ENCODE peak calls at places on chromosomes 13 and 19, in six cellular contexts. W is right lobe of liver, H is neural progenitor cell, Y is psoas muscle, Z is colonic mucosa, P is pancreas. I is an unnamed sample.

GRCh38 chr19:16627194-16627927 is 643 bp downstream of the MED26 start:
- DNase-seq in W (peak), H (peak), Y (no peak), Z (peak), P (peak), I (peak)

GRCh38 chr19:22532388-22533310 is 101.5 kb upstream of the ZNF492 start:
- DNase-seq in W (no peak), H (no peak), Y (peak), Z (peak), P (peak), I (no peak)

GRCh38 chr13:26052136-26052736 is 420 bp upstream of the SHISA2 start:
- DNase-seq in W (no peak), H (peak), Y (no peak), Z (no peak), P (no peak), I (no peak)

GRCh38 chr13:112775791-112776279 is 86.0 kb downstream of the ATP11A start:
- DNase-seq in W (no peak), H (peak), Y (no peak), Z (no peak), P (no peak), I (no peak)

GRCh38 chr19:29098863-29099481 is 114.0 kb downstream of the UQCRFS1 start:
- DNase-seq in W (no peak), H (no peak), Y (peak), Z (peak), P (no peak), I (no peak)

GRCh38 chr19:14434543-14435319 is 1.6 kb downstream of the PKN1 start:
- DNase-seq in W (peak), H (no peak), Y (peak), Z (peak), P (peak), I (no peak)

GRCh38 chr19:48433337-48433736 is 12.4 kb upstream of the GRWD1 start:
- DNase-seq in W (no peak), H (no peak), Y (no peak), Z (no peak), P (no peak), I (no peak)

GRCh38 chr19:21463449-21464105 is 41.8 kb upstream of the ZNF429 start:
- DNase-seq in W (no peak), H (peak), Y (no peak), Z (peak), P (peak), I (peak)

GRCh38 chr19:44753932-44754742 is 5.6 kb downstream of the BCL3 start:
- DNase-seq in W (peak), H (peak), Y (peak), Z (peak), P (peak), I (peak)

GRCh38 chr19:32068805-32069204 is 276.6 kb upstream of the ZNF507 start:
- DNase-seq in W (no peak), H (no peak), Y (no peak), Z (no peak), P (no peak), I (no peak)
- H3K27ac ChIP-seq in W (no peak), H (no peak), Y (no peak), Z (no peak), P (no peak), I (no peak)

GRCh38 chr19:46571495-46571894 is 29.6 kb upstream of the CALM3 start:
- DNase-seq in W (no peak), H (peak), Y (no peak), Z (no peak), P (no peak), I (no peak)
- TF ChIP-seq CTCF in W (no peak), H (peak), Y (no peak), Z (no peak), P (no peak), I (no peak)

GRCh38 chr19:42110658-42111057 is 21.6 kb downstream of the POU2F2 start:
- DNase-seq in W (no peak), H (no peak), Y (no peak), Z (no peak), P (no peak), I (no peak)
- H3K27ac ChIP-seq in W (no peak), H (no peak), Y (no peak), Z (no peak), P (no peak), I (no peak)

DNA sequence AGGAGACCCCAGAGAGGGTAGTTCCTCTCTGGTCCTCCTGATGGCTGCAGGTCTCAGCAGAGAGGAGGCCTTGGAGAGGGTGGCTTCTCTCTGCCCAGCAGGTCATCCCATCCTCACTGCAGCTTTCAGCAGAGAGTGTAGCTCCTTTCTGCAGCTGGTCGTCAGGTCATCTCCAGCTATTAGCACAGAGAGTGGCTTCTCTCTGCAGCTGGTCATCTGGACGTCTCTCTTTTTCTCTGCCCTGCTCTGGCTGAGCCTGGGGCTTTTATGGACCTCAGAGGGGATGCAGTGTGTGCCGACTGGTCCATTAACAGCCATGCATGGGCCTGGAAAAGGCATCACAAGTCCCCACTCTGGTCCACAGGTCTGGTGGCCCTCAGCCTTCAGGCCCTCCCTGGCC is 20.3 kb downstream of the TNFSF9 start:
- DNase-seq in W (no peak), H (no peak), Y (no peak), Z (no peak), P (no peak), I (no peak)
- TF ChIP-seq CTCF in W (no peak), H (no peak), Y (no peak), Z (no peak), P (no peak), I (no peak)

GRCh38 chr19:35911790-35912189 is 3.7 kb upstream of the TYROBP start:
- DNase-seq in W (peak), H (no peak), Y (no peak), Z (no peak), P (peak), I (no peak)
- H3K27ac ChIP-seq in W (no peak), H (no peak), Y (no peak), Z (no peak), P (no peak), I (no peak)

GRCh38 chr13:106176103-106176502 is 359.4 kb downstream of the EFNB2 start:
- DNase-seq in W (no peak), H (no peak), Y (no peak), Z (no peak), P (no peak), I (no peak)
- TF ChIP-seq CTCF in W (no peak), H (no peak), Y (no peak), Z (no peak), P (no peak), I (no peak)

GRCh38 chr19:7842661-7843294 is 12.8 kb downstream of the EVI5L start:
- DNase-seq in W (no peak), H (no peak), Y (no peak), Z (no peak), P (no peak), I (no peak)
- H3K27ac ChIP-seq in W (no peak), H (no peak), Y (no peak), Z (no peak), P (no peak), I (no peak)

GRCh38 chr13:64819081-64819480 is 2411.1 kb downstream of the PCDH9 start:
- DNase-seq in W (no peak), H (no peak), Y (no peak), Z (no peak), P (no peak), I (no peak)
- TF ChIP-seq CTCF in W (no peak), H (no peak), Y (no peak), Z (no peak), P (no peak), I (no peak)

I was measured in CD4-positive, alpha-beta T cell.